ENCODE peak calls at places on chromosomes 12 and 14, in eight cellular contexts. A is stimulated activated CD4-positive, alpha-beta T cell treated with anti-CD3 and anti-CD28 coated beads, Interleukin-4, amount 100 ng/mL, for 48 hours; W is renal cortical epithelial cell; R is activated CD4-positive, alpha-beta T cell treated with anti-CD3 and anti-CD28 coated beads, Interleukin-2, amount 50 U/mL, for 1 hour; X is psoas muscle; E is AG09319; B is T-helper 17 cell; H is GM13977. O is an unnamed sample.

GRCh38 chr12:132168311-132169031 is 24.2 kb downstream of the NOC4L start:
- DNase-seq in X (peak; percentile 9), H (no peak), R (no peak), A (no peak), E (no peak), W (no peak), B (peak; percentile 2), O (no peak)

GRCh38 chr12:50055831-50056628 is 1.4 kb upstream of the ASIC1 start:
- DNase-seq in X (no peak), A (peak; percentile 47), R (peak; percentile 53), W (peak; percentile 32), H (peak; percentile 89), B (peak; percentile 39), E (no peak), O (peak; percentile 36)

GRCh38 chr14:104429291-104429861 is 150.2 kb upstream of the C14orf180 start:
- DNase-seq in W (no peak), X (no peak), R (no peak), A (no peak), E (no peak), H (no peak), B (no peak), O (no peak)

GRCh38 chr14:94367347-94367746 is 21.1 kb downstream of the SERPINA1 start:
- DNase-seq in R (no peak), X (no peak), B (no peak), W (no peak), A (no peak), E (no peak), H (no peak), O (no peak)

GRCh38 chr12:91138337-91138905 is 27.1 kb upstream of the LUM start:
- DNase-seq in W (no peak), R (no peak), B (no peak), A (no peak), X (no peak), H (no peak), E (no peak), O (peak; percentile 29)

GRCh38 chr12:4141344-4142270 is 132.0 kb upstream of the CCND2 start:
- DNase-seq in B (no peak), A (no peak), X (no peak), E (no peak), R (no peak), H (no peak), W (no peak), O (no peak)

GRCh38 chr12:14884458-14884878 is 1.2 kb downstream of the MGP start:
- DNase-seq in E (peak; percentile 22), X (peak; percentile 77), R (peak; percentile 81), W (peak; percentile 87), A (peak; percentile 57), B (peak; percentile 45), H (peak; percentile 15), O (peak; percentile 81)

GRCh38 chr14:65281991-65282908 is 130.3 kb upstream of the FUT8 start:
- DNase-seq in A (no peak), H (peak; percentile 67), R (no peak), W (peak; percentile 64), E (no peak), X (no peak), B (no peak), O (no peak)

GRCh38 chr12:131683266-131684014 is 27.4 kb upstream of the SFSWAP start:
- DNase-seq in H (no peak), E (no peak), X (no peak), B (no peak), W (no peak), A (no peak), R (no peak), O (no peak)

GRCh38 chr12:53626702-53627169 is 554 bp upstream of the ATF7 start:
- DNase-seq in E (no peak), W (no peak), X (no peak), B (no peak), A (no peak), H (peak; percentile 32), R (no peak), O (no peak)

GRCh38 chr12:112234303-112234702 is 108.9 kb downstream of the TRAFD1 start:
- DNase-seq in R (no peak), X (no peak), W (no peak), E (no peak), H (no peak), B (no peak), A (no peak), O (no peak)

GRCh38 chr12:122861586-122861970 is 26.3 kb downstream of the HIP1R start:
- DNase-seq in R (no peak), X (no peak), H (no peak), E (no peak), W (no peak), B (no peak), A (no peak), O (no peak)

GRCh38 chr12:67663121-67663520 is 14.6 kb downstream of the DYRK2 start:
- DNase-seq in B (no peak), A (no peak), E (peak; percentile 86), W (peak; percentile 53), X (no peak), H (no peak), R (no peak), O (no peak)

GRCh38 chr12:1660304-1661187 is 30.3 kb upstream of the ADIPOR2 start:
- DNase-seq in B (peak; percentile 32), R (peak; percentile 52), X (peak; percentile 38), W (peak; percentile 71), E (no peak), A (peak; percentile 31), H (no peak), O (peak; percentile 65)

GRCh38 chr12:4014858-4015224 is 141.6 kb upstream of the PARP11 start:
- DNase-seq in B (no peak), W (no peak), E (no peak), H (no peak), R (no peak), A (no peak), X (no peak), O (no peak)

GRCh38 chr14:55188686-55189295 is 2.6 kb downstream of the DLGAP5 start:
- DNase-seq in B (no peak), X (no peak), R (no peak), W (no peak), A (no peak), E (no peak), H (no peak), O (no peak)

GRCh38 chr12:107448198-107448597 is 237.4 kb upstream of the PWP1 start:
- DNase-seq in R (no peak), X (no peak), E (no peak), W (no peak), B (no peak), A (no peak), H (no peak), O (no peak)

GRCh38 chr12:131621701-131622421 is 89.0 kb upstream of the SFSWAP start:
- DNase-seq in H (no peak), R (no peak), B (no peak), E (no peak), W (no peak), X (no peak), A (no peak), O (no peak)

GRCh38 chr14:57871487-57872080 is 5.7 kb upstream of the SLC35F4 start:
- DNase-seq in E (peak; percentile 11), H (no peak), X (no peak), R (no peak), W (peak; percentile 78), A (no peak), B (no peak), O (no peak)